ENCODE peak calls at places on chromosomes 4 and X, in six cellular contexts. T, Z, B, I, C and S are unnamed samples.

GRCh38 chrX:114798902-114799301 is 215.0 kb downstream of the HTR2C start:
- DNase-seq in T (no peak), Z (no peak), B (no peak), I (no peak), C (no peak), S (no peak)

GRCh38 chr4:65943076-65943475 is 272.8 kb upstream of the EPHA5 start:
- DNase-seq in T (no peak), Z (no peak), B (no peak), I (peak; percentile 92), C (no peak), S (no peak)

GRCh38 chr4:105455998-105456397 is 17.9 kb downstream of the PPA2 start:
- DNase-seq in T (no peak), Z (no peak), B (no peak), I (no peak), C (no peak), S (no peak)

GRCh38 chr4:11542952-11543351 is 114.3 kb upstream of the HS3ST1 start:
- DNase-seq in T (no peak), Z (no peak), B (no peak), I (no peak), C (no peak), S (no peak)

GRCh38 chr4:6535706-6536105 is 39.3 kb upstream of the MAN2B2 start:
- DNase-seq in T (no peak), Z (no peak), B (no peak), I (no peak), C (no peak), S (no peak)

GRCh38 chrX:9340619-9341304 is 124.1 kb upstream of the TBL1X start:
- DNase-seq in T (no peak), Z (no peak), B (peak; percentile 43), I (no peak), C (peak; percentile 49), S (peak; percentile 25)

GRCh38 chr4:6929735-6930464 is 20.3 kb downstream of the TBC1D14 start:
- DNase-seq in T (no peak), Z (no peak), B (no peak), I (no peak), C (no peak), S (no peak)

GRCh38 chr4:108774809-108775530 is 12.1 kb upstream of the ETNPPL start:
- DNase-seq in T (no peak), Z (no peak), B (no peak), I (no peak), C (no peak), S (no peak)

GRCh38 chr4:41525129-41525528 is 12.8 kb upstream of the LIMCH1 start:
- DNase-seq in T (no peak), Z (peak; percentile 63), B (no peak), I (peak; percentile 81), C (no peak), S (no peak)

GRCh38 chrX:45799576-45799975 is 598.9 kb upstream of the DIPK2B start:
- DNase-seq in T (no peak), Z (no peak), B (no peak), I (no peak), C (no peak), S (no peak)

GRCh38 chrX:138504254-138504653 is 207.3 kb downstream of the FGF13 start:
- DNase-seq in T (no peak), Z (no peak), B (no peak), I (no peak), C (no peak), S (no peak)

GRCh38 chr4:140372607-140373327 is 679 bp upstream of the SCOC start:
- DNase-seq in T (peak; percentile 8), Z (no peak), B (peak; percentile 11), I (peak; percentile 19), C (peak; percentile 52), S (peak; percentile 17)

GRCh38 chrX:150690126-150690525 is 3.1 kb upstream of the MTMR1 start:
- DNase-seq in T (no peak), Z (peak; percentile 71), B (no peak), I (peak; percentile 92), C (no peak), S (no peak)

GRCh38 chrX:130916636-130917422 is 13.8 kb upstream of the ENOX2 start:
- DNase-seq in T (peak; percentile 25), Z (no peak), B (peak; percentile 28), I (no peak), C (peak; percentile 13), S (peak; percentile 42)

GRCh38 chrX:40040686-40041461 is 56.9 kb downstream of the BCOR start:
- DNase-seq in T (no peak), Z (no peak), B (no peak), I (no peak), C (no peak), S (peak; percentile 21)

GRCh38 chr4:184168406-184169019 is 49.2 kb downstream of the ENPP6 start:
- DNase-seq in T (peak; percentile 61), Z (no peak), B (peak; percentile 9), I (peak; percentile 36), C (peak; percentile 7), S (peak; percentile 20)

GRCh38 chr4:15665738-15666365 is 10.7 kb upstream of the FBXL5 start:
- DNase-seq in T (no peak), Z (no peak), B (no peak), I (no peak), C (peak; percentile 84), S (no peak)

GRCh38 chr4:74590476-74590875 is 145.5 kb downstream of the AREG start:
- DNase-seq in T (no peak), Z (no peak), B (no peak), I (no peak), C (no peak), S (no peak)

GRCh38 chr4:4425119-4425690 is 38.3 kb downstream of the NSG1 start:
- DNase-seq in T (no peak), Z (no peak), B (no peak), I (no peak), C (no peak), S (no peak)

GRCh38 chr4:98778206-98778605 is 119.8 kb upstream of the TSPAN5 start:
- DNase-seq in T (no peak), Z (peak; percentile 23), B (no peak), I (peak; percentile 88), C (no peak), S (no peak)

GRCh38 chrX:134158821-134159512 is 78.0 kb upstream of the CCDC160 start:
- DNase-seq in T (no peak), Z (no peak), B (no peak), I (no peak), C (no peak), S (no peak)

GRCh38 chr4:47217291-47217690 is 185.9 kb downstream of the GABRB1 start:
- DNase-seq in T (no peak), Z (no peak), B (no peak), I (no peak), C (no peak), S (no peak)

GRCh38 chr4:24137963-24138601 is 248.2 kb upstream of the PPARGC1A start:
- DNase-seq in T (no peak), Z (no peak), B (no peak), I (no peak), C (no peak), S (no peak)

GRCh38 chrX:134875679-134876078 is 115.1 kb upstream of the SMIM10 start:
- DNase-seq in T (no peak), Z (no peak), B (no peak), I (no peak), C (no peak), S (no peak)